ENCODE peak calls at places on chromosomes 12 and 14, in six cellular contexts. I, G, S, E, D and B are unnamed samples. For H3K4me1, the result is how much of the 10 kb centered on the place peaks cover.

GRCh38 chr12:3820122-3820521 is 53.1 kb downstream of the PARP11 start:
- DNase-seq in I (no peak), G (no peak), S (peak), E (no peak), D (no peak), B (no peak)

GRCh38 chr12:51886021-51886710 is 1.7 kb upstream of the ANKRD33 start:
- DNase-seq in I (no peak), G (no peak), S (peak), E (peak), D (no peak), B (peak)

GRCh38 chr12:119711693-119712092 is 43.8 kb downstream of the PRKAB1 start:
- DNase-seq in I (no peak), G (no peak), S (no peak), E (no peak), D (no peak), B (no peak)

GRCh38 chr12:64608901-64609542 is 1.3 kb upstream of the RASSF3 start:
- DNase-seq in I (no peak), G (peak), S (peak), E (peak), D (no peak), B (no peak)

GRCh38 chr14:106802413-106803364 is 1276.3 kb downstream of the TMEM121 start:
- DNase-seq in I (no peak), G (no peak), S (no peak), E (peak), D (no peak), B (no peak)

GRCh38 chr12:15856097-15856982 is 25.8 kb upstream of the STRAP start:
- DNase-seq in I (no peak), G (peak), S (peak), E (peak), D (no peak), B (no peak)

GRCh38 chr12:45503887-45504286 is 225.6 kb upstream of the ARID2 start:
- DNase-seq in I (no peak), G (no peak), S (peak), E (no peak), D (no peak), B (no peak)

GRCh38 chr14:78143489-78144145 is 26.6 kb upstream of the NRXN3 start:
- DNase-seq in I (no peak), G (no peak), S (peak), E (peak), D (no peak), B (no peak)

GRCh38 chr14:72932893-72933292 is 6.6 kb downstream of the DCAF4 start:
- DNase-seq in I (no peak), G (no peak), S (no peak), E (no peak), D (no peak), B (no peak)

GRCh38 chr12:11833174-11833895 is 183.9 kb downstream of the ETV6 start:
- DNase-seq in I (no peak), G (no peak), S (no peak), E (no peak), D (no peak), B (no peak)

GRCh38 chr12:131043401-131043871 is 89.7 kb downstream of the ADGRD1 start:
- DNase-seq in I (no peak), G (no peak), S (no peak), E (no peak), D (no peak), B (no peak)

GRCh38 chr12:49188205-49188915 is 520 bp downstream of the TUBA1A start:
- DNase-seq in I (peak), G (no peak), S (peak), E (peak), D (no peak), B (peak)

GRCh38 chr12:7459973-7460372 is 16.0 kb upstream of the CD163L1 start:
- DNase-seq in I (no peak), G (no peak), S (no peak), E (no peak), D (no peak), B (no peak)

GRCh38 chr12:16913832-16914490 is 308.0 kb upstream of the LMO3 start:
- DNase-seq in I (no peak), G (no peak), S (no peak), E (no peak), D (no peak), B (no peak)

GRCh38 chr12:46386360-46386867 is 13.8 kb upstream of the SLC38A2 start:
- DNase-seq in I (no peak), G (no peak), S (peak), E (no peak), D (no peak), B (no peak)

GRCh38 chr12:24015771-24016170 is 66.3 kb upstream of the SOX5 start:
- DNase-seq in I (no peak), G (no peak), S (no peak), E (no peak), D (no peak), B (no peak)

GRCh38 chr12:1805441-1806081 is 14.8 kb upstream of the LRTM2 start:
- DNase-seq in I (no peak), G (no peak), S (no peak), E (no peak), D (no peak), B (peak)

GRCh38 chr14:90109858-90110257 is 48.1 kb downstream of the KCNK13 start:
- DNase-seq in I (no peak), G (no peak), S (no peak), E (peak), D (no peak), B (no peak)

GRCh38 chr12:86671001-86671400 is 414.8 kb upstream of the MGAT4C start:
- DNase-seq in I (no peak), G (no peak), S (peak), E (no peak), D (no peak), B (no peak)

GRCh38 chr12:20451759-20452158 is 83.4 kb downstream of the PDE3A start:
- DNase-seq in I (no peak), G (no peak), S (peak), E (peak), D (no peak), B (no peak)

GRCh38 chr12:70606001-70606400 is 31.2 kb downstream of the PTPRB start:
- DNase-seq in I (no peak), G (no peak), S (peak), E (no peak), D (no peak), B (no peak)

GRCh38 chr12:116406529-116406928 is 129.0 kb upstream of the MED13L start:
- DNase-seq in I (no peak), G (no peak), S (peak), E (peak), D (no peak), B (peak)

GRCh38 chr12:16359512-16360491 is 12.4 kb downstream of the MGST1 start:
- DNase-seq in I (no peak), G (no peak), S (peak), E (peak), D (no peak), B (no peak)

GRCh38 chr12:62899568-62900390 is 35.2 kb downstream of the PPM1H start:
- DNase-seq in I (no peak), G (no peak), S (no peak), E (no peak), D (no peak), B (no peak)

GRCh38 chr12:74415633-74416032 is 122.0 kb upstream of the ATXN7L3B start:
- DNase-seq in I (no peak), G (no peak), S (peak), E (peak), D (no peak), B (no peak)

GRCh38 chr12:25743679-25744078 is 190.6 kb upstream of the LMNTD1 start:
- DNase-seq in I (no peak), G (no peak), S (no peak), E (no peak), D (no peak), B (no peak)

GRCh38 chr12:1936406-1937320 is 18.2 kb upstream of the CACNA2D4 start:
- DNase-seq in I (peak), G (no peak), S (peak), E (peak), D (no peak), B (peak)

GRCh38 chr14:105836160-105836559 is 309.8 kb downstream of the TMEM121 start:
- DNase-seq in I (no peak), G (no peak), S (no peak), E (no peak), D (no peak), B (no peak)

GRCh38 chr12:84888861-84889260 is 23.7 kb downstream of the SLC6A15 start:
- DNase-seq in I (no peak), G (no peak), S (no peak), E (no peak), D (no peak), B (no peak)

GRCh38 chr12:14780851-14781250 is 22.4 kb downstream of the WBP11 start:
- DNase-seq in I (no peak), G (no peak), S (no peak), E (no peak), D (no peak), B (no peak)

GRCh38 chr14:32764131-32764530 is 174.5 kb upstream of the NPAS3 start:
- DNase-seq in I (no peak), G (no peak), S (no peak), E (no peak), D (no peak), B (no peak)

GRCh38 chr12:102769323-102769916 is 147.6 kb downstream of the PAH start:
- DNase-seq in I (peak), G (peak), S (peak), E (peak), D (no peak), B (peak)

GRCh38 chr14:43356984-43357545 is 1150.0 kb downstream of the FSCB start:
- DNase-seq in I (no peak), G (no peak), S (no peak), E (no peak), D (no peak), B (no peak)

DNA sequence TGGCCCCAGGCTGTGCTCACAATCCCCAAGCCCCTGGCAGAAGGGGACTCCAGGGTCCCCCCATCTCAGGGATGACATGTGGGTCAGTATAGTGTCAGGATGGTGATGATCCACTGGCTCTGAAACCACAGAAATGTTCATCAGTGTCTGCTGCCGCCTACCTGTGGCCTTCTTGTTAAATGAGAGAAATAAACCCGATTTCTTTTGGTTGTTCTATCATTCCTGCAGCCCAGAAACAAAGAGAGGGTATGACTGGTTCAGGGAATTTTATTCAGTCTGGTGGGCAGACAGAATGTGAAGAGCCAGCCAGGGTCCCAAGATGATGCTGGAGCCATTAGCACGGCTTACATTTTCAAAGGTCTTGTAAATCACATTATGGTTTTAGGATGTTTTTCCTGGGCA is 86.6 kb downstream of the CRADD start:
- DNase-seq in I (no peak), G (no peak), S (no peak), E (no peak), D (no peak), B (no peak)
- H3K4me1 ChIP-seq in I (under half), G (under half), S (under half), E (under half), D (under half), B (half or more)

GRCh38 chr14:104752338-104752734 is 611 bp upstream of the SIVA1 start:
- DNase-seq in I (no peak), G (no peak), S (no peak), E (peak), D (peak), B (no peak)
- TF ChIP-seq POLR2A in I (no peak), G (no peak), S (no peak), E (no peak), D (peak), B (peak)

GRCh38 chr12:123270380-123271181 is 1.1 kb downstream of the CDK2AP1 start:
- DNase-seq in I (peak), G (no peak), S (peak), E (no peak), D (no peak), B (no peak)
- H3K27ac ChIP-seq in I (peak), G (peak), S (peak), E (peak), D (peak), B (peak)

DNA sequence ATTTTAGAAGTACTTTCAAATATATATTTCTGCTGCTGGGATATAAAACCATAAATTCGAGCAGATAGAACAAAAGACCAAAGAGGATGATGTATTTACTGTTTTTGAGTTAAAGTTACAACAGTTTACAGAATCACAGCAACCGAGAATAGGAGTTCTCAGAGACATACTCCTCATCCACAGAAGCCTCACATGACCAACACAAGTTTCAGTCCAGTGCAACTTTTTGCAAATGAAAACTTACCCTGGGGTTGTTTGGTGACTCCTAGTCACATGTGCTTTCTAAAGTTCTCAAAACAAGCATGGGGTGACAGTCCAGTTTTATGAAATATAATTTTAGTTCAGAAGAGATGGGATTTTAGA is 117.1 kb downstream of the PRKCH start:
- DNase-seq in I (no peak), G (peak), S (no peak), E (peak), D (no peak), B (no peak)
- H3K4me1 ChIP-seq in I (under half), G (under half), S (under half), E (half or more), D (under half), B (under half)

GRCh38 chr12:43733687-43734086 is 24.9 kb downstream of the PUS7L start:
- DNase-seq in I (no peak), G (no peak), S (no peak), E (no peak), D (no peak), B (no peak)
- TF ChIP-seq POLR2A in I (no peak), G (no peak), S (no peak), E (no peak), D (no peak), B (no peak)